ENCODE peak calls at places on chromosomes 12 and 14, in four cellular contexts. F is HepG2, L is GM12878, D is K562. I is an unnamed sample.

GRCh38 chr12:123034865-123035264 is 54.4 kb downstream of the ARL6IP4 start:
- DNase-seq in F (no peak), L (no peak), D (no peak), I (no peak)

GRCh38 chr12:98533723-98534251 is 18.4 kb downstream of the TMPO start:
- DNase-seq in F (peak), L (no peak), D (no peak), I (no peak)

GRCh38 chr14:21104448-21105060 is 3.7 kb downstream of the TMEM253 start:
- DNase-seq in F (no peak), L (no peak), D (peak), I (peak)

GRCh38 chr12:86660488-86661171 is 404.4 kb upstream of the MGAT4C start:
- DNase-seq in F (no peak), L (no peak), D (no peak), I (no peak)

GRCh38 chr14:59507063-59507751 is 22.9 kb downstream of the JKAMP start:
- DNase-seq in F (peak), L (no peak), D (peak), I (peak)

GRCh38 chr14:24662753-24663152 is 28.8 kb upstream of the GZMB start:
- DNase-seq in F (no peak), L (no peak), D (no peak), I (no peak)

GRCh38 chr14:59570122-59570521 is 6.5 kb downstream of the CCDC175 start:
- DNase-seq in F (no peak), L (no peak), D (no peak), I (no peak)

GRCh38 chr14:90381011-90381790 is 15.6 kb upstream of the CALM1 start:
- DNase-seq in F (peak), L (no peak), D (no peak), I (no peak)

GRCh38 chr12:12533238-12533829 is 29.3 kb downstream of the DUSP16 start:
- DNase-seq in F (peak), L (no peak), D (no peak), I (no peak)

GRCh38 chr12:57842342-57843294 is 3.9 kb downstream of the CTDSP2 start:
- DNase-seq in F (no peak), L (no peak), D (no peak), I (no peak)

GRCh38 chr12:47316609-47317049 is 236.9 kb upstream of the AMIGO2 start:
- DNase-seq in F (no peak), L (no peak), D (no peak), I (no peak)
- TF ChIP-seq SRF in F (no peak), L (no peak), D (no peak), I (no peak)

DNA sequence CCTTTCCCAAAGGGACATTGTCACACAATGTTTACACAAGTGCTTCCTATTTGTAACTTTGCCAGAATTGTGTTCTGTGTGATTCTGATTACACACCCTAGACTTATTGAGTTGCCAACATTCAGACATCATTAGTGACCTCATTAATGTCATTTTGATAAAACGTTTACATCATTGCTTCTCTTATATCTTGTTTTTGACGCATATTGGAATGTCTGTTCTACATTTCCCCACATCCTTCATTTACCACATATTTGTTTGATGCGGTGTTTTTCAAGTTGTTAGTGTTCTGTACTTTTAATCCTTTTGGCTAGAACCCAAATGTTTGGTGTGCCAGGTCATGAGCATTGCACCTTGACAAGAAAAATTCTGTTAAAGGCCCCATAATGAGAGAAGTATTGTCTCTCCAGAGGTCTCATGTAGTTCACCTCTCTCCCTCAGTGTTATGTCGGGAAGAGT is 305.5 kb downstream of the AEBP2 start:
- DNase-seq in F (no peak), L (no peak), D (no peak), I (no peak)
- TF ChIP-seq EP300 in F (no peak), L (no peak), D (no peak), I (no peak)

DNA sequence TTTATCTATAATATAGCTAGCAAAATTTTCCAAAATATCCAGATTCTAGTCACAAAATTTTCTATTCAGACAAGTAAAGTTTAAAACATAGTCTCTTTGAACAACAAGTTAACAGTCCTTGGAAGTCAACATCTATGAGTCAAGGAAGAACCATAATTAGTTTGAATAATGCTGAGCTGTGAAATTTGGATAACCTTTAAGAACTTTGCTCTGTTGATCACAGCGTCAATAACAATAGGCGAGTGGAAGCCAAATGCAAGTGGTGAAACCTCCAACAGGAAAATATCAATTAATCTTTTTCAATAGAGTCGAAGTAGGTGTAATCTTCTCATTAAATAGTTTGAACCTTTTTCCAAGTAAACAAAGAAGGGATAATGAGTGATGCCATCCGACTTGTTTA is 466.6 kb downstream of the FOXG1 start:
- DNase-seq in F (no peak), L (no peak), D (no peak), I (no peak)
- TF ChIP-seq HDAC2 in F (no peak), L (no peak), D (no peak), I (no peak)

GRCh38 chr12:4252595-4252994 is 21.0 kb upstream of the CCND2 start:
- DNase-seq in F (no peak), L (no peak), D (no peak), I (no peak)
- TF ChIP-seq SRF in F (no peak), L (no peak), D (no peak), I (no peak)

GRCh38 chr12:124904306-124905098 is 9.9 kb downstream of the UBC start:
- DNase-seq in F (peak), L (no peak), D (peak), I (no peak)
- TF ChIP-seq EP300 in F (peak), L (peak), D (peak), I (no peak)

DNA sequence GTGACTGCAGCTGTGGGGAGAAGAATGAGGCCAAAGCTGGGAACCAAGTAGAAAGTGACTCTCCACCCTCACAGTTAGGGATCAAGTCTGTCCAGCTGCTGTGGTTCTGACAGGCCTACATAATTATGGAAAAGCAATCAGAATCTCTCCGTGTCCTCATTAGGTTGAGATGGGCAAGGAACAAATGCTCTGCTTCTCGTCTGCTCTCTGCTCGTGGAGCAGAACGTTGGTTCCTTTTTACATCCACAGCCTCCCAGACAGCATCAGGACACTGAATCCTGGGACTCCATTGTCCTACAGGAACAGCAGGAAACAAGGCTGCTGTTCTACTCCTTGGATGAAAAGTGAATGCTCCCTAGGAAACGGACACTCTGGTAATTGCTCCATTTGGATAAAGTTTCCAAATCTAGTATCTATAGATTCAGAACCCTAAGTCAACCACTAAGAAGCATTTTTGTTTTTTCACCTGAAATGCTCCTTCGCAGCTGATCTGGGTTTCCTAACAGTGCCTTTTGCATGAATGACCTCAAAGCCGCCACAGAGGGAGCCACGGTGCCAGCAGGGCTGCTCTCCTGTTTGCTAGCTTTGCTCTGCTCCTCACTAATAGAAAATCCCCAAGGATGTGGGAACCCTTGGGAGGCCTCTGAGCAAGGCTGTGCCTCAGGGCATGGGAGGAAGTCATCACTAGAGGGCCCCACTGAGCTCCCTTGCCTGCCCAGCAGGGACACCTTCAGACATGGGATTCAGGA is 102.0 kb downstream of the EGLN3 start:
- DNase-seq in F (peak), L (no peak), D (peak), I (peak)
- TF ChIP-seq HDAC2 in F (no peak), L (no peak), D (no peak), I (no peak)

GRCh38 chr14:56121786-56122185 is 3.6 kb downstream of the PELI2 start:
- DNase-seq in F (no peak), L (no peak), D (no peak), I (no peak)

GRCh38 chr14:56118611-56119181 is 485 bp downstream of the PELI2 start:
- DNase-seq in F (no peak), L (no peak), D (peak), I (no peak)

GRCh38 chr14:56117765-56118610 is at the start of gene PELI2:
- DNase-seq in F (peak), L (no peak), D (peak), I (no peak)

GRCh38 chr14:56120091-56120632 is 2.0 kb downstream of the PELI2 start:
- DNase-seq in F (no peak), L (no peak), D (no peak), I (no peak)

GRCh38 chr14:56119221-56119967 is 1.2 kb downstream of the PELI2 start:
- DNase-seq in F (no peak), L (no peak), D (no peak), I (peak)
- TF ChIP-seq SRF in F (no peak), L (no peak), D (no peak), I (no peak)

GRCh38 chr12:49026101-49026500 is 7.5 kb upstream of the PRKAG1 start:
- DNase-seq in F (no peak), L (no peak), D (no peak), I (no peak)

GRCh38 chr12:49030119-49030518 is 11.5 kb upstream of the PRKAG1 start:
- DNase-seq in F (no peak), L (no peak), D (no peak), I (no peak)

GRCh38 chr12:49026678-49027480 is 8.3 kb upstream of the PRKAG1 start:
- DNase-seq in F (no peak), L (no peak), D (no peak), I (no peak)

GRCh38 chr12:49028666-49029275 is 10.2 kb upstream of the PRKAG1 start:
- DNase-seq in F (no peak), L (no peak), D (no peak), I (no peak)

GRCh38 chr12:49027846-49028245 is 9.3 kb upstream of the PRKAG1 start:
- DNase-seq in F (no peak), L (no peak), D (no peak), I (no peak)
- TF ChIP-seq EP300 in F (no peak), L (no peak), D (no peak), I (no peak)

I was measured in H1.